ENCODE peak calls at places on chromosomes 5 and 9, in nine cellular contexts. F is psoas muscle, A is HFF-Myc, R is sigmoid colon, X is GM13977, G is pancreas, B is fibroblast of the aortic adventitia, O is adrenal gland, I is transverse colon. L is an unnamed sample.

GRCh38 chr9:124857533-124858162 is 4.1 kb downstream of the RPL35 start:
- DNase-seq in F (no peak), A (no peak), R (no peak), X (no peak), G (no peak), B (no peak), O (no peak), I (no peak), L (no peak)

GRCh38 chr5:150299571-150300327 is 3.0 kb downstream of the ARSI start:
- DNase-seq in F (no peak), A (no peak), R (no peak), X (no peak), G (no peak), B (no peak), O (no peak), I (no peak), L (no peak)

GRCh38 chr5:168782172-168782571 is 203.0 kb upstream of the PANK3 start:
- DNase-seq in F (no peak), A (no peak), R (no peak), X (no peak), G (no peak), B (no peak), O (no peak), I (no peak), L (no peak)

GRCh38 chr5:84379749-84380148 is 4.9 kb downstream of the EDIL3 start:
- DNase-seq in F (no peak), A (no peak), R (no peak), X (no peak), G (no peak), B (peak; percentile 60), O (no peak), I (no peak), L (no peak)

GRCh38 chr5:124309241-124309977 is 437.0 kb downstream of the ZNF608 start:
- DNase-seq in F (no peak), A (no peak), R (no peak), X (no peak), G (no peak), B (no peak), O (no peak), I (no peak), L (no peak)

GRCh38 chr9:4222357-4222756 is 77.5 kb downstream of the GLIS3 start:
- DNase-seq in F (no peak), A (no peak), R (no peak), X (no peak), G (no peak), B (no peak), O (no peak), I (no peak), L (no peak)

GRCh38 chr9:18703086-18703750 is 229.3 kb downstream of the ADAMTSL1 start:
- DNase-seq in F (no peak), A (no peak), R (no peak), X (no peak), G (no peak), B (peak; percentile 52), O (no peak), I (no peak), L (no peak)

GRCh38 chr5:37043693-37044092 is 167.1 kb downstream of the NIPBL start:
- DNase-seq in F (no peak), A (no peak), R (no peak), X (no peak), G (no peak), B (no peak), O (no peak), I (no peak), L (no peak)

GRCh38 chr5:35001842-35002241 is 45.9 kb downstream of the AGXT2 start:
- DNase-seq in F (no peak), A (no peak), R (no peak), X (no peak), G (no peak), B (no peak), O (no peak), I (no peak), L (no peak)

GRCh38 chr5:73900566-73900965 is 274.6 kb downstream of the ARHGEF28 start:
- DNase-seq in F (no peak), A (no peak), R (no peak), X (no peak), G (no peak), B (no peak), O (no peak), I (no peak), L (no peak)

GRCh38 chr5:73902327-73903051 is 276.5 kb downstream of the ARHGEF28 start:
- DNase-seq in F (no peak), A (no peak), R (no peak), X (peak; percentile 57), G (no peak), B (peak; percentile 85), O (no peak), I (no peak), L (no peak)

GRCh38 chr5:73899916-73900315 is 273.9 kb downstream of the ARHGEF28 start:
- DNase-seq in F (no peak), A (no peak), R (no peak), X (no peak), G (no peak), B (no peak), O (no peak), I (no peak), L (no peak)

GRCh38 chr5:73901045-73901444 is 275.0 kb downstream of the ARHGEF28 start:
- DNase-seq in F (peak; percentile 76), A (no peak), R (no peak), X (no peak), G (no peak), B (no peak), O (no peak), I (peak; percentile 50), L (no peak)

DNA sequence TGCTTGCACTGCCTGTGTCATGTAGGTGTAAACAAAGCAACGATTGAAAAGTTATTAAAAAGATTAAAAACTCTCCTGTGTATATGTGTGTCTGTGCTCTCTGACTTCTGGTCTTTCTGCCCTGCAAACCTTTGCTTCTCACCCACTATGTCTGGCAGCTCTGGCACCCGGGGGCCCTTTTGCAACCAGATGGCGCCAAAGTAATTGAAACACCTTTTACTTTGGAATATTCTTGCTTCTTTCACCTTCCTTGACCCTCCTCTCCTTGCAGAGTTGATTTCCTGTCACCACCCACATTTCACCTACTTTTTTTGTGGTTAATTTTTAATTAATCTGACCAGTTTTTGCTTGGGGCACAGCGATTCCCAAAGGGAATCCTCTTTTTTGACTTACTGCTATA is 275.5 kb downstream of the ARHGEF28 start:
- DNase-seq in F (no peak), A (no peak), R (no peak), X (no peak), G (peak; percentile 18), B (no peak), O (no peak), I (peak; percentile 25), L (no peak)
- TF ChIP-seq CTCF in F (no peak), A (no peak), R (no peak), X (no peak), G (no peak), B (peak; percentile 12), O (no peak), I (no peak), L (no peak)

GRCh38 chr5:140358738-140359310 is 1.2 kb upstream of the SLC4A9 start:
- DNase-seq in F (no peak), A (no peak), R (no peak), X (no peak), G (no peak), B (peak; percentile 51), O (no peak), I (no peak), L (no peak)
- TF ChIP-seq CTCF in F (peak; percentile 24), A (peak; percentile 69), R (no peak), X (peak; percentile 30), G (no peak), B (peak; percentile 65), O (peak; percentile 15), I (no peak), L (no peak)

GRCh38 chr5:171855798-171856772 is 70.5 kb downstream of the SMIM23 start:
- DNase-seq in F (no peak), A (no peak), R (no peak), X (no peak), G (no peak), B (no peak), O (no peak), I (peak; percentile 27), L (no peak)

GRCh38 chr5:171857537-171857936 is 71.9 kb downstream of the SMIM23 start:
- DNase-seq in F (no peak), A (no peak), R (no peak), X (no peak), G (no peak), B (no peak), O (no peak), I (no peak), L (no peak)

GRCh38 chr5:171861383-171861782 is 75.8 kb downstream of the SMIM23 start:
- DNase-seq in F (no peak), A (no peak), R (no peak), X (no peak), G (no peak), B (peak; percentile 47), O (no peak), I (no peak), L (no peak)

GRCh38 chr5:171855265-171855664 is 69.6 kb downstream of the SMIM23 start:
- DNase-seq in F (no peak), A (no peak), R (no peak), X (no peak), G (no peak), B (no peak), O (no peak), I (no peak), L (no peak)

DNA sequence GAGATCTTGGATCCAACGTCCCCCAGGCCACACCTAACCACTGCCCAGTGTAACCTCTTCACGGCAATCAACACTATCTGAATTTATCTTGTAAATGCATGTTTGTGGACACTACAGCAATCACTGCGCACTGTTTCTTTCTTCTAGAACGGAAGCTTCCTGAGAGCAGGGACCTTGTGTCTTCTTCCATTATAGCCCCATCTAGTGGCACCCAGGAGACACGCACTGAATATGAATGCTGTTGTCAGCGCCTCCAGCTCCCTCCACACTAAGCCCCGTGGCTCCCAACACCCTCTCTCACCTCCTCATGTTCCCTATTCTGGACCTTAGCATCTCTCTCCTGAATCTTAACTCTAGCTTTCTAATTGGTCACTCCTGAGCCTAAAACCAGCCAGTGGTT is 72.7 kb downstream of the SMIM23 start:
- DNase-seq in F (no peak), A (no peak), R (no peak), X (no peak), G (no peak), B (no peak), O (no peak), I (no peak), L (no peak)
- TF ChIP-seq CTCF in F (peak; percentile 22), A (peak; percentile 59), R (no peak), X (peak; percentile 55), G (no peak), B (peak; percentile 34), O (no peak), I (no peak), L (no peak)

GRCh38 chr5:136075339-136075885 is 46.6 kb downstream of the TGFBI start:
- DNase-seq in F (no peak), A (no peak), R (no peak), X (no peak), G (no peak), B (no peak), O (no peak), I (no peak), L (no peak)
- TF ChIP-seq CTCF in F (no peak), A (no peak), R (no peak), X (no peak), G (no peak), B (peak; percentile 9), O (no peak), I (no peak), L (no peak)

L was measured in activated B cell treated with CpG ODN at 0.5 μM for 24 hours.